ENCODE peak calls at places on chromosomes 12 and 14, in eight cellular contexts. R, B, G, X, S, T, Q and H are unnamed samples.

GRCh38 chr12:127655691-127656090 is 611.3 kb upstream of the TMEM132C start:
- DNase-seq in S (no peak), G (no peak), B (no peak), X (no peak), T (peak; percentile 52), R (peak; percentile 52), Q (no peak), H (no peak)

GRCh38 chr12:91877022-91877421 is 268.6 kb downstream of the BTG1 start:
- DNase-seq in R (no peak), B (peak; percentile 6), S (no peak), T (peak; percentile 9), G (peak; percentile 92), X (peak; percentile 85), Q (peak; percentile 23), H (peak; percentile 10)

GRCh38 chr14:105745433-105746123 is 219.2 kb downstream of the TMEM121 start:
- DNase-seq in X (no peak), T (no peak), S (no peak), Q (no peak), R (no peak), B (no peak), G (no peak), H (no peak)

GRCh38 chr12:39764944-39765560 is 145.4 kb upstream of the ABCD2 start:
- DNase-seq in Q (no peak), X (no peak), S (no peak), G (peak; percentile 55), R (peak; percentile 58), T (peak; percentile 6), B (no peak), H (peak; percentile 3)

GRCh38 chr12:11719678-11720099 is 70.2 kb downstream of the ETV6 start:
- DNase-seq in S (no peak), Q (peak; percentile 27), R (peak; percentile 71), T (peak; percentile 99), X (no peak), G (no peak), B (peak; percentile 82), H (peak; percentile 40)

GRCh38 chr14:104877806-104878550 is 12.9 kb downstream of the CEP170B start:
- DNase-seq in T (no peak), Q (no peak), G (no peak), B (no peak), S (no peak), R (no peak), X (no peak), H (no peak)

GRCh38 chr14:31263485-31264133 is 56.0 kb upstream of the HECTD1 start:
- DNase-seq in S (peak; percentile 30), R (peak; percentile 97), Q (no peak), X (no peak), T (peak; percentile 99), G (no peak), B (peak; percentile 15), H (peak; percentile 83)

GRCh38 chr12:84701041-84701440 is 211.6 kb downstream of the SLC6A15 start:
- DNase-seq in T (peak; percentile 6), X (no peak), G (no peak), Q (no peak), S (no peak), R (no peak), B (no peak), H (no peak)

GRCh38 chr14:81221579-81222102 is 882 bp upstream of the GTF2A1 start:
- DNase-seq in T (no peak), X (no peak), S (no peak), Q (no peak), R (no peak), G (no peak), B (no peak), H (no peak)

GRCh38 chr12:117742721-117743120 is 226.1 kb downstream of the KSR2 start:
- DNase-seq in Q (no peak), S (no peak), X (no peak), R (no peak), G (no peak), T (no peak), B (no peak), H (no peak)

GRCh38 chr14:46401066-46401465 is 250.5 kb downstream of the RPL10L start:
- DNase-seq in S (no peak), B (no peak), G (no peak), T (no peak), R (no peak), X (no peak), Q (no peak), H (no peak)

GRCh38 chr14:100531591-100532121 is 55.6 kb downstream of the BEGAIN start:
- DNase-seq in B (no peak), R (no peak), X (no peak), Q (no peak), T (no peak), S (no peak), G (no peak), H (no peak)

GRCh38 chr12:122749569-122750332 is 2.9 kb upstream of the DENR start:
- DNase-seq in G (no peak), R (peak; percentile 86), Q (no peak), X (no peak), T (no peak), S (no peak), B (peak; percentile 87), H (no peak)

GRCh38 chr14:38238332-38238731 is 17.6 kb downstream of the CLEC14A start:
- DNase-seq in X (no peak), B (no peak), T (peak; percentile 61), G (no peak), Q (no peak), S (no peak), R (peak; percentile 14), H (no peak)

GRCh38 chr12:132986885-132987225 is 688 bp downstream of the ZNF26 start:
- DNase-seq in S (no peak), G (no peak), B (peak; percentile 5), Q (no peak), R (peak; percentile 21), X (no peak), T (peak; percentile 25), H (no peak)

GRCh38 chr12:65894127-65894526 is 69.8 kb downstream of the HMGA2 start:
- DNase-seq in S (no peak), G (no peak), B (no peak), R (peak; percentile 64), T (peak; percentile 80), X (no peak), Q (no peak), H (no peak)